ENCODE peak calls at places on chromosome 7, in six cellular contexts. I is heart left ventricle, Y is prostate gland, R is suprapubic skin, V is ovary, F is stomach. W is an unnamed sample.

GRCh38 chr7:155466814-155467675 is 9.1 kb downstream of the EN2 start:
- DNase-seq in I (no peak), Y (no peak), R (no peak), V (no peak), F (no peak), W (no peak)

GRCh38 chr7:94654764-94655561 is 970 bp downstream of the SGCE start:
- DNase-seq in I (no peak), Y (no peak), R (no peak), V (peak), F (no peak), W (peak)

GRCh38 chr7:27165089-27165654 is at the start of gene HOXA9:
- DNase-seq in I (peak), Y (peak), R (peak), V (no peak), F (no peak), W (peak)

GRCh38 chr7:28358423-28358868 is 53.9 kb upstream of the CREB5 start:
- DNase-seq in I (no peak), Y (no peak), R (no peak), V (no peak), F (no peak), W (no peak)

GRCh38 chr7:4139656-4140320 is 542.3 kb upstream of the FOXK1 start:
- DNase-seq in I (peak), Y (no peak), R (no peak), V (no peak), F (no peak), W (no peak)

GRCh38 chr7:16657656-16658279 is 11.8 kb downstream of the BZW2 start:
- DNase-seq in I (no peak), Y (no peak), R (no peak), V (no peak), F (no peak), W (no peak)

GRCh38 chr7:131521651-131522163 is 34.7 kb downstream of the PODXL start:
- DNase-seq in I (no peak), Y (peak), R (peak), V (peak), F (peak), W (no peak)

GRCh38 chr7:134992626-134993179 is 6.4 kb downstream of the AGBL3 start:
- DNase-seq in I (no peak), Y (no peak), R (no peak), V (peak), F (no peak), W (peak)

GRCh38 chr7:38102486-38102885 is 75.6 kb upstream of the STARD3NL start:
- DNase-seq in I (no peak), Y (no peak), R (no peak), V (no peak), F (no peak), W (no peak)

GRCh38 chr7:35792472-35793224 is 8.2 kb upstream of the SEPTIN7 start:
- DNase-seq in I (no peak), Y (no peak), R (no peak), V (no peak), F (no peak), W (no peak)

GRCh38 chr7:43658718-43659548 is 70.4 kb downstream of the COA1 start:
- DNase-seq in I (no peak), Y (no peak), R (no peak), V (no peak), F (no peak), W (no peak)

GRCh38 chr7:81776972-81777371 is 7.1 kb upstream of the HGF start:
- DNase-seq in I (no peak), Y (no peak), R (no peak), V (no peak), F (no peak), W (no peak)

GRCh38 chr7:75979361-75980125 is 14.9 kb downstream of the TMEM120A start:
- DNase-seq in I (peak), Y (no peak), R (peak), V (peak), F (no peak), W (no peak)

GRCh38 chr7:16071246-16071857 is 350.0 kb downstream of the CRPPA start:
- DNase-seq in I (no peak), Y (no peak), R (no peak), V (no peak), F (no peak), W (no peak)

GRCh38 chr7:73882060-73882428 is 21.1 kb downstream of the TMEM270 start:
- DNase-seq in I (no peak), Y (no peak), R (no peak), V (no peak), F (no peak), W (no peak)

GRCh38 chr7:111113263-111114017 is 22.5 kb downstream of the LRRN3 start:
- DNase-seq in I (no peak), Y (no peak), R (no peak), V (no peak), F (no peak), W (no peak)

GRCh38 chr7:126378642-126379041 is 874.1 kb downstream of the GRM8 start:
- DNase-seq in I (no peak), Y (no peak), R (no peak), V (no peak), F (no peak), W (no peak)

GRCh38 chr7:82019538-82019937 is 249.7 kb upstream of the HGF start:
- DNase-seq in I (no peak), Y (no peak), R (no peak), V (no peak), F (no peak), W (no peak)

GRCh38 chr7:150370612-150371071 is 2.0 kb downstream of the REPIN1 start:
- DNase-seq in I (no peak), Y (no peak), R (no peak), V (no peak), F (no peak), W (no peak)

GRCh38 chr7:42210333-42210732 is 26.7 kb downstream of the GLI3 start:
- DNase-seq in I (no peak), Y (no peak), R (no peak), V (no peak), F (no peak), W (no peak)

GRCh38 chr7:94529516-94529915 is 19.9 kb downstream of the CASD1 start:
- DNase-seq in I (no peak), Y (no peak), R (no peak), V (no peak), F (no peak), W (no peak)

GRCh38 chr7:105369944-105370343 is 18.8 kb downstream of the SRPK2 start:
- DNase-seq in I (no peak), Y (no peak), R (no peak), V (no peak), F (no peak), W (no peak)

GRCh38 chr7:495761-496321 is 23.8 kb downstream of the PDGFA start:
- DNase-seq in I (peak), Y (no peak), R (peak), V (no peak), F (no peak), W (no peak)

GRCh38 chr7:55188590-55189446 is 170.0 kb downstream of the EGFR start:
- DNase-seq in I (no peak), Y (no peak), R (no peak), V (no peak), F (peak), W (no peak)

GRCh38 chr7:141737118-141737835 is 881 bp upstream of the SSBP1 start:
- DNase-seq in I (no peak), Y (no peak), R (no peak), V (no peak), F (peak), W (no peak)

GRCh38 chr7:37431413-37431812 is 17.3 kb downstream of the ELMO1 start:
- DNase-seq in I (no peak), Y (no peak), R (no peak), V (no peak), F (no peak), W (no peak)

GRCh38 chr7:96629884-96630283 is 79.8 kb downstream of the SEM1 start:
- DNase-seq in I (no peak), Y (no peak), R (no peak), V (no peak), F (no peak), W (no peak)

GRCh38 chr7:5396999-5397656 is 26.5 kb downstream of the TNRC18 start:
- DNase-seq in I (peak), Y (peak), R (peak), V (peak), F (peak), W (peak)
- TF ChIP-seq POLR2A in I (no peak), Y (peak), R (no peak), V (no peak), F (no peak), W (peak)

DNA sequence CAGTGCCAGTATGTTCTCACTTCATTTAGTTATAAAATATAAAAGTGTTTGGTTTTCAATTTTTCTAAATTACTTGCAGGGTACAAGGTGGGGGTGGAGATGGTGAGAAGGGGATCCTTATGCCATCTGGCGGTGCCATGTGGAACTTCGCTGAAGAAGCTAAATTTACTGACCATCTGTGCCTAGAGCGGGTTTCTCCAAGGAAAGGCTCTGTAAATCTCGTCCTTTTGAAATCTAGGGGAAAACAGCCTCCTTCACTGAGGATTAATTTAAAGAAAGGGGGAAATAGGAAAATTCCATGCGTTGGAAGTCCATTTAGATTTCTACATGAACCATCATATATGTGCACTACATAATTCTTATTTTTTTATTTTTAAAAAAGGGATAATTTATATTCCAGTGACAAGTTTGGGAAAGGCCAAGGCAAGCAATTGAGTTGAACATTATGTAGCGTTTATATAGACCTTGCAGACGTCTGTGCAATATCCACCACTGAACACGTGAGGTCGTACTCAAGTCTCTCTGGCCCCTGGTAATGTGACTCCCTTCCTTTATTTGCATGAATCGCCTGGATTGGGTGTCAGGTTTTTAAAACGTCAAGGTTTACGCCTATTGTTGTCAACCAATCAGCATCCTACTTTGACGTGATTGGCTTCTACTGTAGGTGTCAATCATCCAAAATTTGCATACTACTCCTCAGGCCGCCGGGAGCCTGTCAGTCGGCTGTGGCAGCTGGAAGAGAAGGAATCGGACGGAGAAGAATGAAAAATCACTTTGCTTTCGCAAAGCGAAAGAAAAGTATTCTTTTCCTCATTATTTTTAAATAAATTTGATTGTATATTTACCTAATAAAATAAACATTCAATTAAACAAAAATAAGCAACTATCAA is 297.1 kb upstream of the NFE2L3 start:
- DNase-seq in I (no peak), Y (no peak), R (peak), V (no peak), F (no peak), W (peak)
- H3K4me3 ChIP-seq in I (no peak), Y (no peak), R (peak), V (peak), F (no peak), W (peak)

GRCh38 chr7:90709501-90710465 is 113.7 kb downstream of the CDK14 start:
- DNase-seq in I (no peak), Y (no peak), R (no peak), V (no peak), F (peak), W (peak)
- TF ChIP-seq POLR2A in I (no peak), Y (no peak), R (no peak), V (no peak), F (no peak), W (no peak)

GRCh38 chr7:30596043-30596641 is 1.5 kb downstream of the GARS1 start:
- DNase-seq in I (no peak), Y (no peak), R (no peak), V (no peak), F (no peak), W (no peak)

GRCh38 chr7:30595461-30596042 is 874 bp downstream of the GARS1 start:
- DNase-seq in I (no peak), Y (no peak), R (no peak), V (no peak), F (no peak), W (no peak)

GRCh38 chr7:30598121-30598876 is 3.6 kb downstream of the GARS1 start:
- DNase-seq in I (no peak), Y (no peak), R (no peak), V (no peak), F (no peak), W (no peak)

GRCh38 chr7:30594540-30595460 is at the start of gene GARS1:
- DNase-seq in I (peak), Y (peak), R (peak), V (peak), F (peak), W (peak)

GRCh38 chr7:30596721-30597120 is 2.0 kb downstream of the GARS1 start:
- DNase-seq in I (no peak), Y (no peak), R (no peak), V (no peak), F (no peak), W (no peak)
- H3K4me3 ChIP-seq in I (peak), Y (peak), R (peak), V (no peak), F (peak), W (peak)

DNA sequence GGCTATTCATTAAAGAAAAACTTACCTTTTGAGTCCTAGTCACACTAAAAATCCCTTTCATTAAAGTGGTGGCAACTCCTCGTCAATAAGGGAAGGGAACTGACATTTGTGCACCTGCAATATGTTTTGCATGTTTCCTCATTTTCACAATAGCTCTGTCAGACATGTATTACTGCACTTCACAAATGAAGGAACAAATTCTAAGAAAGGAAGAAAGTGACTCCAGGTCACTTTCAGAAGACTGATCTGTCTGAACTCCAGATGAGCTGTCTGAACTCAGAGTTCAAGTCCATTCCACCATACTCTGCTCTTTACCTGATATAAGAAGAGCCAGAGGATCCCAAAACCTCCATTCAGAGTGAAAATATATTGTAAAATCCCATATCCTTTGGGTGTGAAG is 50.3 kb upstream of the GSAP start:
- DNase-seq in I (no peak), Y (no peak), R (no peak), V (no peak), F (no peak), W (no peak)
- TF ChIP-seq POLR2A in I (no peak), Y (no peak), R (no peak), V (no peak), F (no peak), W (no peak)

W was measured in uterus.